ENCODE peak calls at places on chromosomes 13 and 19, in seven cellular contexts. C, T, L, D, B, A and E are unnamed samples.

GRCh38 chr13:103184413-103184812 is 118.2 kb upstream of the SLC10A2 start:
- DNase-seq in T (no peak), L (no peak), B (no peak), C (no peak), A (no peak), D (no peak), E (no peak)

GRCh38 chr13:97179501-97179900 is 42.6 kb upstream of the MBNL2 start:
- DNase-seq in T (no peak), D (no peak), C (no peak), L (no peak), B (no peak), A (no peak), E (no peak)

GRCh38 chr19:48539503-48540096 is 12.4 kb upstream of the SULT2B1 start:
- DNase-seq in L (no peak), D (no peak), A (no peak), B (peak), T (no peak), C (no peak), E (peak)

GRCh38 chr19:46980756-46981155 is 38.9 kb upstream of the NPAS1 start:
- DNase-seq in T (no peak), C (no peak), A (no peak), L (no peak), B (no peak), D (no peak), E (no peak)

GRCh38 chr19:31126236-31126635 is 223.0 kb downstream of the TSHZ3 start:
- DNase-seq in D (no peak), L (no peak), B (no peak), T (no peak), C (no peak), A (no peak), E (no peak)

GRCh38 chr13:32205426-32206096 is 109.6 kb downstream of the ZAR1L start:
- DNase-seq in L (no peak), T (no peak), C (no peak), B (no peak), D (no peak), A (no peak), E (no peak)

GRCh38 chr19:2711175-2711936 is 8.9 kb upstream of the GNG7 start:
- DNase-seq in A (no peak), D (no peak), B (no peak), T (no peak), L (no peak), C (peak), E (no peak)

GRCh38 chr13:89361909-89362308 is 1690.7 kb downstream of the SLITRK5 start:
- DNase-seq in T (peak), C (no peak), A (no peak), D (no peak), B (no peak), L (no peak), E (no peak)

GRCh38 chr19:6092329-6093286 is 17.7 kb downstream of the RFX2 start:
- DNase-seq in B (peak), T (no peak), C (no peak), A (no peak), D (no peak), L (peak), E (peak)

GRCh38 chr13:96925869-96926628 is 68.2 kb downstream of the OXGR1 start:
- DNase-seq in L (no peak), B (no peak), T (peak), A (no peak), C (no peak), D (no peak), E (no peak)

GRCh38 chr19:17610384-17610783 is 54.9 kb downstream of the COLGALT1 start:
- DNase-seq in D (no peak), T (no peak), C (peak), L (no peak), A (no peak), B (no peak), E (no peak)

GRCh38 chr19:7331446-7331845 is 17.3 kb upstream of the ARHGEF18 start:
- DNase-seq in T (no peak), L (no peak), A (no peak), C (no peak), D (no peak), B (no peak), E (no peak)

GRCh38 chr19:36418287-36419001 is at the start of gene ZFP82:
- DNase-seq in T (peak), L (peak), A (peak), D (peak), B (peak), C (peak), E (peak)

GRCh38 chr13:74110053-74110452 is 24.2 kb downstream of the KLF12 start:
- DNase-seq in L (no peak), D (no peak), T (no peak), B (no peak), C (no peak), A (no peak), E (no peak)

GRCh38 chr19:49861127-49861526 is 6.2 kb downstream of the PNKP start:
- DNase-seq in D (no peak), T (no peak), B (no peak), A (no peak), C (no peak), L (no peak), E (peak)

GRCh38 chr13:32039488-32040013 is 8.0 kb downstream of the FRY start:
- DNase-seq in D (no peak), B (no peak), C (no peak), T (no peak), A (no peak), L (no peak), E (no peak)

GRCh38 chr19:3770136-3771032 is 1.6 kb downstream of the RAX2 start:
- DNase-seq in L (no peak), B (no peak), T (no peak), C (no peak), D (no peak), A (no peak), E (no peak)

GRCh38 chr19:33819875-33820781 is 23.5 kb downstream of the KCTD15 start:
- DNase-seq in T (peak), D (peak), A (peak), B (peak), L (peak), C (peak), E (peak)